ENCODE peak calls at places on chromosomes 5 and 9, in nine cellular contexts. H, Q, T, Y, M, K, N, I and X are unnamed samples.

GRCh38 chr5:130102995-130103394 is 198.7 kb downstream of the CHSY3 start:
- DNase-seq in H (no peak), Q (no peak), T (no peak), Y (no peak), M (no peak), K (no peak), N (no peak), I (no peak), X (no peak)

GRCh38 chr5:80216753-80217596 is 38.9 kb downstream of the SERINC5 start:
- DNase-seq in H (no peak), Q (no peak), T (no peak), Y (no peak), M (no peak), K (no peak), N (no peak), I (no peak), X (no peak)

GRCh38 chr9:19720374-19720773 is 68.5 kb downstream of the SLC24A2 start:
- DNase-seq in H (peak), Q (peak), T (no peak), Y (no peak), M (peak), K (no peak), N (no peak), I (peak), X (no peak)

GRCh38 chr9:36584626-36585460 is 12.1 kb downstream of the MELK start:
- DNase-seq in H (no peak), Q (peak), T (no peak), Y (no peak), M (peak), K (no peak), N (no peak), I (peak), X (no peak)

GRCh38 chr5:178318382-178318781 is 85.8 kb upstream of the PHYKPL start:
- DNase-seq in H (no peak), Q (no peak), T (no peak), Y (no peak), M (no peak), K (no peak), N (no peak), I (no peak), X (no peak)

GRCh38 chr9:83154087-83154736 is 91.3 kb upstream of the RASEF start:
- DNase-seq in H (no peak), Q (peak), T (no peak), Y (no peak), M (peak), K (no peak), N (no peak), I (peak), X (no peak)

GRCh38 chr5:142063878-142064331 is 44.7 kb upstream of the NDFIP1 start:
- DNase-seq in H (no peak), Q (no peak), T (peak), Y (peak), M (no peak), K (no peak), N (no peak), I (peak), X (peak)

GRCh38 chr9:81266086-81266485 is 423.3 kb downstream of the TLE1 start:
- DNase-seq in H (no peak), Q (no peak), T (no peak), Y (no peak), M (no peak), K (no peak), N (no peak), I (no peak), X (no peak)

GRCh38 chr9:97714435-97714834 is 17.3 kb upstream of the XPA start:
- DNase-seq in H (peak), Q (peak), T (no peak), Y (no peak), M (no peak), K (no peak), N (no peak), I (peak), X (no peak)

GRCh38 chr5:30279237-30279636 is 914.2 kb upstream of the CDH6 start:
- DNase-seq in H (no peak), Q (peak), T (no peak), Y (no peak), M (peak), K (no peak), N (no peak), I (peak), X (no peak)

GRCh38 chr5:140134277-140134935 is 8.7 kb downstream of the IGIP start:
- DNase-seq in H (no peak), Q (no peak), T (no peak), Y (no peak), M (no peak), K (no peak), N (no peak), I (no peak), X (no peak)

GRCh38 chr5:171342362-171343111 is 33.5 kb downstream of the TLX3 start:
- DNase-seq in H (peak), Q (peak), T (no peak), Y (peak), M (peak), K (no peak), N (no peak), I (peak), X (peak)

GRCh38 chr5:134122530-134122929 is 8.0 kb downstream of the TCF7 start:
- DNase-seq in H (no peak), Q (no peak), T (peak), Y (peak), M (no peak), K (no peak), N (no peak), I (no peak), X (peak)

GRCh38 chr9:136172412-136173079 is 32.4 kb downstream of the LHX3 start:
- DNase-seq in H (no peak), Q (no peak), T (no peak), Y (no peak), M (no peak), K (no peak), N (no peak), I (no peak), X (no peak)

GRCh38 chr5:38681966-38682365 is 125.5 kb upstream of the LIFR start:
- DNase-seq in H (no peak), Q (no peak), T (no peak), Y (no peak), M (no peak), K (no peak), N (no peak), I (no peak), X (no peak)

GRCh38 chr9:112753725-112754124 is 3.2 kb downstream of the SNX30 start:
- DNase-seq in H (no peak), Q (peak), T (no peak), Y (no peak), M (peak), K (no peak), N (no peak), I (peak), X (no peak)

GRCh38 chr9:119284118-119284517 is 85.1 kb downstream of the BRINP1 start:
- DNase-seq in H (peak), Q (peak), T (no peak), Y (no peak), M (peak), K (no peak), N (no peak), I (no peak), X (no peak)